ENCODE peak calls at places on chromosomes 2 and 18, in nine cellular contexts. One of them, this sample, is unnamed.

GRCh38 chr2:112547333-112547732 is 5.1 kb downstream of the POLR1B start:
- DNase-seq in colonic mucosa: no peak
- DNase-seq in heart right ventricle: no peak
- DNase-seq in mesenchymal stem cell: peak; percentile 22
- DNase-seq in effector memory CD4-positive, alpha-beta T cell: no peak
- DNase-seq in body of pancreas: peak; percentile 44
- DNase-seq in K562: no peak
- DNase-seq in foreskin keratinocyte: no peak
- DNase-seq in psoas muscle: peak; percentile 56
- DNase-seq in this sample: no peak

GRCh38 chr2:6959751-6960150 is 42.5 kb downstream of the RNF144A start:
- DNase-seq in K562: no peak
- DNase-seq in mesenchymal stem cell: no peak
- DNase-seq in body of pancreas: no peak
- DNase-seq in effector memory CD4-positive, alpha-beta T cell: no peak
- DNase-seq in heart right ventricle: no peak
- DNase-seq in colonic mucosa: no peak
- DNase-seq in foreskin keratinocyte: no peak
- DNase-seq in psoas muscle: no peak
- DNase-seq in this sample: no peak

GRCh38 chr2:102250278-102250821 is 61.0 kb upstream of the IL1RL1 start:
- DNase-seq in heart right ventricle: no peak
- DNase-seq in colonic mucosa: no peak
- DNase-seq in effector memory CD4-positive, alpha-beta T cell: no peak
- DNase-seq in psoas muscle: peak; percentile 55
- DNase-seq in foreskin keratinocyte: no peak
- DNase-seq in mesenchymal stem cell: no peak
- DNase-seq in K562: no peak
- DNase-seq in body of pancreas: no peak
- DNase-seq in this sample: peak; percentile 47

GRCh38 chr2:108594982-108595464 is 60.8 kb downstream of the LIMS1 start:
- DNase-seq in foreskin keratinocyte: peak; percentile 99
- DNase-seq in heart right ventricle: no peak
- DNase-seq in colonic mucosa: no peak
- DNase-seq in psoas muscle: no peak
- DNase-seq in K562: peak; percentile 91
- DNase-seq in mesenchymal stem cell: peak; percentile 96
- DNase-seq in body of pancreas: no peak
- DNase-seq in effector memory CD4-positive, alpha-beta T cell: no peak
- DNase-seq in this sample: no peak

GRCh38 chr18:58291131-58291530 is 247.1 kb downstream of the NEDD4L start:
- DNase-seq in effector memory CD4-positive, alpha-beta T cell: no peak
- DNase-seq in body of pancreas: no peak
- DNase-seq in colonic mucosa: no peak
- DNase-seq in mesenchymal stem cell: no peak
- DNase-seq in foreskin keratinocyte: no peak
- DNase-seq in K562: no peak
- DNase-seq in heart right ventricle: no peak
- DNase-seq in psoas muscle: no peak
- DNase-seq in this sample: no peak

GRCh38 chr2:8475349-8476045 is 206.4 kb upstream of the ID2 start:
- DNase-seq in body of pancreas: no peak
- DNase-seq in K562: no peak
- DNase-seq in mesenchymal stem cell: no peak
- DNase-seq in effector memory CD4-positive, alpha-beta T cell: peak; percentile 39
- DNase-seq in heart right ventricle: no peak
- DNase-seq in colonic mucosa: peak; percentile 59
- DNase-seq in foreskin keratinocyte: no peak
- DNase-seq in psoas muscle: no peak
- DNase-seq in this sample: peak; percentile 63

GRCh38 chr18:72675394-72675793 is 131.3 kb upstream of the CBLN2 start:
- DNase-seq in foreskin keratinocyte: no peak
- DNase-seq in body of pancreas: no peak
- DNase-seq in psoas muscle: no peak
- DNase-seq in heart right ventricle: no peak
- DNase-seq in K562: no peak
- DNase-seq in mesenchymal stem cell: no peak
- DNase-seq in colonic mucosa: no peak
- DNase-seq in effector memory CD4-positive, alpha-beta T cell: no peak
- DNase-seq in this sample: no peak

GRCh38 chr18:74892066-74892627 is 294.5 kb downstream of the ZNF407 start:
- DNase-seq in colonic mucosa: no peak
- DNase-seq in mesenchymal stem cell: no peak
- DNase-seq in K562: no peak
- DNase-seq in heart right ventricle: no peak
- DNase-seq in effector memory CD4-positive, alpha-beta T cell: no peak
- DNase-seq in foreskin keratinocyte: no peak
- DNase-seq in body of pancreas: no peak
- DNase-seq in psoas muscle: no peak
- DNase-seq in this sample: no peak

GRCh38 chr18:48017625-48018024 is 87.2 kb upstream of the SMAD2 start:
- DNase-seq in colonic mucosa: no peak
- DNase-seq in body of pancreas: no peak
- DNase-seq in mesenchymal stem cell: peak; percentile 54
- DNase-seq in effector memory CD4-positive, alpha-beta T cell: no peak
- DNase-seq in foreskin keratinocyte: no peak
- DNase-seq in K562: no peak
- DNase-seq in heart right ventricle: no peak
- DNase-seq in psoas muscle: no peak
- DNase-seq in this sample: no peak

GRCh38 chr2:26846334-26846863 is 1.5 kb upstream of the DPYSL5 start:
- DNase-seq in mesenchymal stem cell: peak; percentile 73
- DNase-seq in K562: peak; percentile 71
- DNase-seq in foreskin keratinocyte: peak; percentile 43
- DNase-seq in body of pancreas: peak; percentile 64
- DNase-seq in heart right ventricle: peak; percentile 55
- DNase-seq in effector memory CD4-positive, alpha-beta T cell: no peak
- DNase-seq in colonic mucosa: peak; percentile 48
- DNase-seq in psoas muscle: peak; percentile 83
- DNase-seq in this sample: peak; percentile 88

GRCh38 chr2:26847663-26848335 is at the start of gene DPYSL5:
- DNase-seq in mesenchymal stem cell: no peak
- DNase-seq in heart right ventricle: no peak
- DNase-seq in foreskin keratinocyte: no peak
- DNase-seq in psoas muscle: no peak
- DNase-seq in K562: peak; percentile 44
- DNase-seq in effector memory CD4-positive, alpha-beta T cell: no peak
- DNase-seq in body of pancreas: no peak
- DNase-seq in colonic mucosa: no peak
- DNase-seq in this sample: peak; percentile 98

GRCh38 chr2:26846881-26847662 is 860 bp upstream of the DPYSL5 start:
- DNase-seq in foreskin keratinocyte: no peak
- DNase-seq in colonic mucosa: no peak
- DNase-seq in mesenchymal stem cell: no peak
- DNase-seq in body of pancreas: no peak
- DNase-seq in psoas muscle: no peak
- DNase-seq in heart right ventricle: no peak
- DNase-seq in K562: no peak
- DNase-seq in effector memory CD4-positive, alpha-beta T cell: no peak
- DNase-seq in this sample: no peak

GRCh38 chr2:26843041-26843440 is 4.9 kb upstream of the DPYSL5 start:
- DNase-seq in body of pancreas: no peak
- DNase-seq in colonic mucosa: no peak
- DNase-seq in K562: no peak
- DNase-seq in heart right ventricle: no peak
- DNase-seq in effector memory CD4-positive, alpha-beta T cell: no peak
- DNase-seq in mesenchymal stem cell: no peak
- DNase-seq in foreskin keratinocyte: no peak
- DNase-seq in psoas muscle: no peak
- DNase-seq in this sample: no peak

GRCh38 chr2:26845021-26845420 is 2.9 kb upstream of the DPYSL5 start:
- DNase-seq in psoas muscle: no peak
- DNase-seq in heart right ventricle: no peak
- DNase-seq in mesenchymal stem cell: no peak
- DNase-seq in body of pancreas: no peak
- DNase-seq in effector memory CD4-positive, alpha-beta T cell: no peak
- DNase-seq in colonic mucosa: no peak
- DNase-seq in K562: no peak
- DNase-seq in foreskin keratinocyte: no peak
- DNase-seq in this sample: no peak
- H3K27me3 ChIP-seq in psoas muscle: peaks cover 81% of the 10 kb centered on the region
- H3K27me3 ChIP-seq in heart right ventricle: peaks cover 63% of the 10 kb centered on the region
- H3K27me3 ChIP-seq in mesenchymal stem cell: peaks cover 73% of the 10 kb centered on the region
- H3K27me3 ChIP-seq in body of pancreas: peaks cover 4% of the 10 kb centered on the region
- H3K27me3 ChIP-seq in effector memory CD4-positive, alpha-beta T cell: peaks cover 48% of the 10 kb centered on the region
- H3K27me3 ChIP-seq in colonic mucosa: peaks cover 56% of the 10 kb centered on the region
- H3K27me3 ChIP-seq in K562: peaks cover 49% of the 10 kb centered on the region
- H3K27me3 ChIP-seq in foreskin keratinocyte: peaks cover 69% of the 10 kb centered on the region
- H3K27me3 ChIP-seq in this sample: peaks cover 44% of the 10 kb centered on the region

GRCh38 chr18:49907346-49907929 is 94.1 kb upstream of the ACAA2 start:
- DNase-seq in colonic mucosa: no peak
- DNase-seq in psoas muscle: no peak
- DNase-seq in body of pancreas: no peak
- DNase-seq in foreskin keratinocyte: peak; percentile 14
- DNase-seq in mesenchymal stem cell: no peak
- DNase-seq in K562: no peak
- DNase-seq in effector memory CD4-positive, alpha-beta T cell: no peak
- DNase-seq in heart right ventricle: no peak
- DNase-seq in this sample: no peak

GRCh38 chr18:49913221-49913620 is 99.9 kb upstream of the ACAA2 start:
- DNase-seq in heart right ventricle: no peak
- DNase-seq in foreskin keratinocyte: no peak
- DNase-seq in psoas muscle: no peak
- DNase-seq in K562: no peak
- DNase-seq in effector memory CD4-positive, alpha-beta T cell: no peak
- DNase-seq in body of pancreas: no peak
- DNase-seq in mesenchymal stem cell: no peak
- DNase-seq in colonic mucosa: no peak
- DNase-seq in this sample: no peak

GRCh38 chr18:49911414-49911813 is 98.1 kb upstream of the ACAA2 start:
- DNase-seq in psoas muscle: no peak
- DNase-seq in foreskin keratinocyte: no peak
- DNase-seq in colonic mucosa: no peak
- DNase-seq in effector memory CD4-positive, alpha-beta T cell: no peak
- DNase-seq in heart right ventricle: no peak
- DNase-seq in K562: no peak
- DNase-seq in body of pancreas: no peak
- DNase-seq in mesenchymal stem cell: no peak
- DNase-seq in this sample: no peak

GRCh38 chr18:49910019-49910418 is 96.7 kb upstream of the ACAA2 start:
- DNase-seq in K562: no peak
- DNase-seq in colonic mucosa: no peak
- DNase-seq in body of pancreas: no peak
- DNase-seq in psoas muscle: no peak
- DNase-seq in heart right ventricle: no peak
- DNase-seq in mesenchymal stem cell: no peak
- DNase-seq in effector memory CD4-positive, alpha-beta T cell: no peak
- DNase-seq in foreskin keratinocyte: no peak
- DNase-seq in this sample: no peak

GRCh38 chr18:49910986-49911385 is 97.7 kb upstream of the ACAA2 start:
- DNase-seq in colonic mucosa: no peak
- DNase-seq in effector memory CD4-positive, alpha-beta T cell: no peak
- DNase-seq in K562: no peak
- DNase-seq in heart right ventricle: no peak
- DNase-seq in mesenchymal stem cell: no peak
- DNase-seq in psoas muscle: no peak
- DNase-seq in body of pancreas: no peak
- DNase-seq in foreskin keratinocyte: no peak
- DNase-seq in this sample: no peak
- H3K27me3 ChIP-seq in colonic mucosa: no peaks in the 10 kb centered on the region
- H3K27me3 ChIP-seq in effector memory CD4-positive, alpha-beta T cell: no peaks in the 10 kb centered on the region
- H3K27me3 ChIP-seq in K562: no peaks in the 10 kb centered on the region
- H3K27me3 ChIP-seq in heart right ventricle: no peaks in the 10 kb centered on the region
- H3K27me3 ChIP-seq in mesenchymal stem cell: peaks cover 17% of the 10 kb centered on the region
- H3K27me3 ChIP-seq in psoas muscle: no peaks in the 10 kb centered on the region
- H3K27me3 ChIP-seq in body of pancreas: no peaks in the 10 kb centered on the region
- H3K27me3 ChIP-seq in foreskin keratinocyte: peaks cover 3% of the 10 kb centered on the region
- H3K27me3 ChIP-seq in this sample: peaks cover 19% of the 10 kb centered on the region

GRCh38 chr2:240821429-240821778 is 1.4 kb upstream of the KIF1A start:
- DNase-seq in heart right ventricle: no peak
- DNase-seq in foreskin keratinocyte: no peak
- DNase-seq in body of pancreas: no peak
- DNase-seq in colonic mucosa: no peak
- DNase-seq in mesenchymal stem cell: no peak
- DNase-seq in K562: no peak
- DNase-seq in psoas muscle: no peak
- DNase-seq in effector memory CD4-positive, alpha-beta T cell: no peak
- DNase-seq in this sample: no peak

GRCh38 chr2:240820607-240821428 is 799 bp upstream of the KIF1A start:
- DNase-seq in foreskin keratinocyte: no peak
- DNase-seq in K562: no peak
- DNase-seq in heart right ventricle: no peak
- DNase-seq in psoas muscle: peak; percentile 36
- DNase-seq in mesenchymal stem cell: no peak
- DNase-seq in colonic mucosa: no peak
- DNase-seq in body of pancreas: no peak
- DNase-seq in effector memory CD4-positive, alpha-beta T cell: no peak
- DNase-seq in this sample: peak; percentile 92

GRCh38 chr2:240819404-240820013 is 510 bp downstream of the KIF1A start:
- DNase-seq in heart right ventricle: no peak
- DNase-seq in body of pancreas: peak; percentile 76
- DNase-seq in effector memory CD4-positive, alpha-beta T cell: no peak
- DNase-seq in mesenchymal stem cell: no peak
- DNase-seq in K562: no peak
- DNase-seq in foreskin keratinocyte: no peak
- DNase-seq in psoas muscle: no peak
- DNase-seq in colonic mucosa: no peak
- DNase-seq in this sample: peak; percentile 92

GRCh38 chr2:240818543-240819403 is 1.2 kb downstream of the KIF1A start:
- DNase-seq in mesenchymal stem cell: no peak
- DNase-seq in effector memory CD4-positive, alpha-beta T cell: no peak
- DNase-seq in psoas muscle: peak; percentile 39
- DNase-seq in heart right ventricle: no peak
- DNase-seq in body of pancreas: peak; percentile 41
- DNase-seq in K562: no peak
- DNase-seq in foreskin keratinocyte: no peak
- DNase-seq in colonic mucosa: no peak
- DNase-seq in this sample: peak; percentile 92

DNA sequence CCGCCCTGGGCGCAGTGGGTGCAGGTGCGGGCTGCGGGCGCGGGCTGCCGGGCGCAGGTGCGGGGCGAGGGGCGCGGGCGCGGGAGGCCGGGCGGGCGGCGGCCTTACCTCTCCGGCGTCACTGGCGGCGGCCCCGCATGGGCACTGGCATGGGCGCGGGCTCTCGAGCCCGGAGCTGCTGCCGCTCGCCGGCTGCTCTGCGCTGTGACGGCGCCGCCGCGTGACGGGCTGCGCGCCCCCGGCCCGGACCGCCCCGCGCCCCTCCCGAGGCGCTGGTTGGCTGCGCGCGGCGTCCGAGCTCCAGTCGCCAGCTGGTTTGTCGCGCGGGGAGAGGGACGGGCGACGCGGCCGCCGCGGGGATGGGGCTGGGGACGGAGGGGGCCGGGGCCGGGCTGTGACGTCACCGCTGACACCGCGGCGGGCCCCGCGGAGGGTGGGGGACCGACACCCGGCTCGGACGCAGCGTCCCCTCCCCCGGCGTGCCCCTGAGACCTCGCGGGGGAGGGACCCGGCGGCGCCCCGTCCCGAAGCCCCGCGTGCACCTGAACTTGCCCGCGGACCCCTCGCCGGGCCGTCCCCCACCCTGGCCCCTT is at the start of gene KIF1A:
- DNase-seq in mesenchymal stem cell: no peak
- DNase-seq in effector memory CD4-positive, alpha-beta T cell: no peak
- DNase-seq in K562: no peak
- DNase-seq in foreskin keratinocyte: no peak
- DNase-seq in body of pancreas: peak; percentile 78
- DNase-seq in colonic mucosa: no peak
- DNase-seq in heart right ventricle: no peak
- DNase-seq in psoas muscle: peak; percentile 46
- DNase-seq in this sample: peak; percentile 98
- H3K27me3 ChIP-seq in mesenchymal stem cell: peaks cover 65% of the 10 kb centered on the region
- H3K27me3 ChIP-seq in effector memory CD4-positive, alpha-beta T cell: peaks cover 36% of the 10 kb centered on the region
- H3K27me3 ChIP-seq in K562: peaks cover 2% of the 10 kb centered on the region
- H3K27me3 ChIP-seq in foreskin keratinocyte: peaks cover 72% of the 10 kb centered on the region
- H3K27me3 ChIP-seq in body of pancreas: no peaks in the 10 kb centered on the region
- H3K27me3 ChIP-seq in colonic mucosa: peaks cover 54% of the 10 kb centered on the region
- H3K27me3 ChIP-seq in heart right ventricle: peaks cover 65% of the 10 kb centered on the region
- H3K27me3 ChIP-seq in psoas muscle: peaks cover 74% of the 10 kb centered on the region
- H3K27me3 ChIP-seq in this sample: peaks cover 40% of the 10 kb centered on the region

GRCh38 chr2:239896075-239896474 is 129.1 kb downstream of the NDUFA10 start:
- DNase-seq in psoas muscle: no peak
- DNase-seq in effector memory CD4-positive, alpha-beta T cell: no peak
- DNase-seq in K562: no peak
- DNase-seq in mesenchymal stem cell: no peak
- DNase-seq in body of pancreas: no peak
- DNase-seq in foreskin keratinocyte: no peak
- DNase-seq in heart right ventricle: no peak
- DNase-seq in colonic mucosa: no peak
- DNase-seq in this sample: peak; percentile 43
- H3K27me3 ChIP-seq in psoas muscle: no peaks in the 10 kb centered on the region
- H3K27me3 ChIP-seq in effector memory CD4-positive, alpha-beta T cell: no peaks in the 10 kb centered on the region
- H3K27me3 ChIP-seq in K562: no peaks in the 10 kb centered on the region
- H3K27me3 ChIP-seq in mesenchymal stem cell: no peaks in the 10 kb centered on the region
- H3K27me3 ChIP-seq in body of pancreas: no peaks in the 10 kb centered on the region
- H3K27me3 ChIP-seq in foreskin keratinocyte: no peaks in the 10 kb centered on the region
- H3K27me3 ChIP-seq in heart right ventricle: peaks cover 14% of the 10 kb centered on the region
- H3K27me3 ChIP-seq in colonic mucosa: no peaks in the 10 kb centered on the region
- H3K27me3 ChIP-seq in this sample: no peaks in the 10 kb centered on the region

This sample was measured in H7.